ENCODE peak calls at places on chromosomes 12 and 14, in nine cellular contexts. P, T, B, A, V, D, M, C and G are unnamed samples.

GRCh38 chr12:132030367-132031038 is 80.8 kb downstream of the EP400 start:
- DNase-seq in P (no peak), T (no peak), B (peak; percentile 25), A (peak; percentile 10), V (peak; percentile 79), D (no peak), M (no peak), C (no peak), G (no peak)

GRCh38 chr12:108570743-108571603 is 8.6 kb downstream of the ISCU start:
- DNase-seq in P (no peak), T (no peak), B (peak; percentile 75), A (peak; percentile 14), V (peak; percentile 26), D (peak; percentile 28), M (no peak), C (no peak), G (no peak)

GRCh38 chr12:88035907-88036289 is 6.7 kb upstream of the C12orf50 start:
- DNase-seq in P (no peak), T (no peak), B (no peak), A (no peak), V (peak; percentile 57), D (no peak), M (no peak), C (no peak), G (no peak)

GRCh38 chr12:9806714-9807113 is 20.6 kb upstream of the KLRF1 start:
- DNase-seq in P (no peak), T (no peak), B (no peak), A (no peak), V (no peak), D (no peak), M (no peak), C (no peak), G (no peak)

GRCh38 chr14:58626441-58626840 is 11.3 kb upstream of the DACT1 start:
- DNase-seq in P (no peak), T (no peak), B (peak; percentile 85), A (no peak), V (peak; percentile 32), D (no peak), M (no peak), C (no peak), G (no peak)

GRCh38 chr14:104109121-104109541 is 23.6 kb downstream of the ASPG start:
- DNase-seq in P (no peak), T (no peak), B (no peak), A (no peak), V (no peak), D (no peak), M (no peak), C (no peak), G (peak; percentile 16)

GRCh38 chr12:109638735-109639134 is 65.1 kb downstream of the MVK start:
- DNase-seq in P (no peak), T (no peak), B (no peak), A (no peak), V (no peak), D (no peak), M (no peak), C (no peak), G (no peak)

GRCh38 chr12:104372048-104372720 is 68.6 kb downstream of the EID3 start:
- DNase-seq in P (peak; percentile 51), T (no peak), B (no peak), A (no peak), V (no peak), D (peak; percentile 48), M (no peak), C (no peak), G (no peak)

GRCh38 chr12:102459314-102459713 is 21.0 kb downstream of the IGF1 start:
- DNase-seq in P (no peak), T (no peak), B (no peak), A (no peak), V (no peak), D (no peak), M (no peak), C (no peak), G (no peak)

GRCh38 chr14:32939254-32940065 is 781 bp downstream of the NPAS3 start:
- DNase-seq in P (no peak), T (peak; percentile 88), B (peak; percentile 77), A (peak; percentile 71), V (no peak), D (no peak), M (peak; percentile 18), C (no peak), G (peak; percentile 85)

GRCh38 chr12:111643428-111643826 is 42.3 kb downstream of the BRAP start:
- DNase-seq in P (no peak), T (no peak), B (no peak), A (peak; percentile 46), V (no peak), D (no peak), M (no peak), C (no peak), G (no peak)

GRCh38 chr12:43675048-43675904 is 83.3 kb downstream of the PUS7L start:
- DNase-seq in P (no peak), T (no peak), B (peak; percentile 15), A (no peak), V (peak; percentile 8), D (no peak), M (no peak), C (no peak), G (no peak)

GRCh38 chr14:102231476-102232347 is 73.3 kb downstream of the MOK start:
- DNase-seq in P (no peak), T (peak; percentile 61), B (no peak), A (no peak), V (no peak), D (no peak), M (no peak), C (no peak), G (no peak)

GRCh38 chr14:105641075-105641937 is 114.9 kb downstream of the TMEM121 start:
- DNase-seq in P (no peak), T (no peak), B (no peak), A (no peak), V (no peak), D (no peak), M (no peak), C (no peak), G (no peak)

GRCh38 chr14:74591899-74592298 is 20.1 kb downstream of the LTBP2 start:
- DNase-seq in P (no peak), T (no peak), B (peak; percentile 65), A (no peak), V (no peak), D (no peak), M (no peak), C (no peak), G (no peak)

GRCh38 chr12:108689314-108690190 is 41.8 kb downstream of the CORO1C start:
- DNase-seq in P (peak; percentile 40), T (no peak), B (peak; percentile 52), A (no peak), V (no peak), D (peak; percentile 36), M (no peak), C (no peak), G (no peak)

GRCh38 chr12:96465896-96466295 is 23.5 kb upstream of the CFAP54 start:
- DNase-seq in P (no peak), T (no peak), B (no peak), A (no peak), V (no peak), D (no peak), M (no peak), C (no peak), G (no peak)

GRCh38 chr12:122062832-122063690 is 15.5 kb upstream of the MLXIP start:
- DNase-seq in P (no peak), T (peak; percentile 29), B (peak; percentile 62), A (peak; percentile 61), V (peak; percentile 91), D (no peak), M (no peak), C (no peak), G (no peak)

GRCh38 chr12:98401427-98401826 is 114.0 kb upstream of the TMPO start:
- DNase-seq in P (no peak), T (peak; percentile 46), B (no peak), A (no peak), V (no peak), D (no peak), M (no peak), C (no peak), G (peak; percentile 82)

GRCh38 chr12:1830981-1831930 is 10.9 kb downstream of the LRTM2 start:
- DNase-seq in P (peak; percentile 25), T (peak; percentile 72), B (peak; percentile 40), A (peak; percentile 35), V (peak; percentile 55), D (peak; percentile 24), M (no peak), C (no peak), G (peak; percentile 4)

GRCh38 chr12:4174417-4174816 is 99.1 kb upstream of the CCND2 start:
- DNase-seq in P (no peak), T (no peak), B (no peak), A (no peak), V (no peak), D (no peak), M (no peak), C (no peak), G (no peak)

GRCh38 chr14:104428860-104429259 is 150.7 kb upstream of the C14orf180 start:
- DNase-seq in P (no peak), T (no peak), B (no peak), A (no peak), V (no peak), D (no peak), M (no peak), C (no peak), G (no peak)

GRCh38 chr12:93031028-93031427 is 101.9 kb upstream of the EEA1 start:
- DNase-seq in P (no peak), T (no peak), B (no peak), A (no peak), V (no peak), D (no peak), M (no peak), C (no peak), G (no peak)

GRCh38 chr12:86249856-86250255 is 6.3 kb downstream of the MGAT4C start:
- DNase-seq in P (no peak), T (no peak), B (no peak), A (peak; percentile 78), V (peak; percentile 31), D (no peak), M (no peak), C (no peak), G (no peak)

GRCh38 chr14:30180219-30180618 is 252.6 kb upstream of the PRKD1 start:
- DNase-seq in P (no peak), T (no peak), B (peak; percentile 52), A (no peak), V (peak; percentile 2), D (no peak), M (no peak), C (no peak), G (no peak)

GRCh38 chr12:120317258-120318105 is 10.1 kb downstream of the PLA2G1B start:
- DNase-seq in P (peak; percentile 100), T (peak; percentile 99), B (peak; percentile 98), A (peak; percentile 100), V (peak; percentile 98), D (peak; percentile 100), M (peak; percentile 100), C (peak; percentile 100), G (peak; percentile 100)